ENCODE peak calls at places on chromosomes 6 and 20, in six cellular contexts. Y, C, Z, L, K and Q are unnamed samples.

GRCh38 chr6:41286544-41287346 is at the start of gene TREM1:
- DNase-seq in Z (no peak), K (no peak), L (peak), C (no peak), Y (no peak), Q (no peak)

GRCh38 chr6:146433881-146434741 is 109.5 kb upstream of the RAB32 start:
- DNase-seq in K (no peak), Y (no peak), Z (no peak), C (no peak), L (no peak), Q (peak)

GRCh38 chr20:47770931-47771330 is 14.3 kb downstream of the SULF2 start:
- DNase-seq in K (no peak), L (no peak), Y (no peak), C (no peak), Z (no peak), Q (no peak)

GRCh38 chr6:132811276-132811675 is 3.1 kb upstream of the RPS12 start:
- DNase-seq in L (no peak), K (no peak), Y (no peak), Z (no peak), C (no peak), Q (no peak)

GRCh38 chr20:34022154-34022842 is 28.6 kb downstream of the RALY start:
- DNase-seq in K (no peak), C (no peak), L (no peak), Y (no peak), Z (no peak), Q (no peak)

GRCh38 chr6:84220809-84221409 is 6.5 kb downstream of the CEP162 start:
- DNase-seq in Y (no peak), Z (no peak), L (no peak), C (peak), K (no peak), Q (no peak)

GRCh38 chr6:168160506-168161370 is 81.7 kb upstream of the FRMD1 start:
- DNase-seq in L (no peak), K (no peak), Z (no peak), Y (no peak), C (no peak), Q (no peak)

GRCh38 chr6:153231048-153231635 is 100.1 kb upstream of the RGS17 start:
- DNase-seq in Z (no peak), K (peak), C (peak), Y (peak), L (peak), Q (peak)

GRCh38 chr6:13281630-13282156 is 46.6 kb downstream of the TBC1D7 start:
- DNase-seq in K (no peak), L (no peak), Y (no peak), Z (no peak), C (no peak), Q (no peak)

GRCh38 chr6:69880570-69880969 is 14.2 kb downstream of the COL19A1 start:
- DNase-seq in Z (no peak), C (no peak), L (no peak), K (no peak), Y (no peak), Q (no peak)